ENCODE peak calls at places on chromosomes 2 and 18, in eight cellular contexts. V, Z, T, I, K, D, M and X are unnamed samples.

GRCh38 chr2:37026050-37026449 is 58.1 kb downstream of the HEATR5B start:
- DNase-seq in T (no peak), I (no peak), D (no peak), K (peak; percentile 4), V (peak; percentile 2), M (peak; percentile 25), Z (no peak), X (no peak)

GRCh38 chr2:241820625-241821384 is 11.8 kb downstream of the NEU4 start:
- DNase-seq in Z (no peak), V (no peak), T (peak; percentile 30), M (no peak), K (no peak), D (no peak), I (peak; percentile 41), X (no peak)

GRCh38 chr2:74528600-74529356 is 728 bp downstream of the AUP1 start:
- DNase-seq in D (no peak), V (no peak), Z (no peak), M (peak; percentile 45), T (no peak), K (no peak), I (no peak), X (no peak)

GRCh38 chr18:9691235-9691634 is 16.9 kb upstream of the RAB31 start:
- DNase-seq in M (no peak), D (no peak), I (no peak), K (no peak), V (no peak), T (no peak), Z (no peak), X (no peak)

GRCh38 chr18:41899535-41899934 is 55.5 kb upstream of the PIK3C3 start:
- DNase-seq in Z (no peak), M (no peak), D (no peak), V (peak; percentile 8), I (no peak), K (peak; percentile 8), T (no peak), X (no peak)

GRCh38 chr2:215624423-215624829 is 188.6 kb upstream of the FN1 start:
- DNase-seq in D (no peak), V (peak; percentile 25), I (no peak), Z (no peak), M (no peak), K (peak; percentile 99), T (peak; percentile 54), X (no peak)

GRCh38 chr2:28394331-28394877 is 1.7 kb downstream of the FOSL2 start:
- DNase-seq in Z (no peak), D (no peak), K (peak; percentile 65), M (no peak), V (no peak), T (peak; percentile 75), I (peak; percentile 74), X (no peak)

GRCh38 chr2:159755788-159756187 is 42.2 kb downstream of the CD302 start:
- DNase-seq in T (no peak), I (no peak), D (peak; percentile 43), K (peak; percentile 44), M (no peak), Z (no peak), V (peak; percentile 88), X (no peak)

GRCh38 chr2:47666332-47666731 is 116.6 kb upstream of the MSH6 start:
- DNase-seq in I (no peak), D (no peak), K (no peak), T (no peak), Z (no peak), M (no peak), V (no peak), X (no peak)

GRCh38 chr18:3283908-3284307 is 22.0 kb downstream of the MYL12B start:
- DNase-seq in V (no peak), T (no peak), Z (no peak), M (no peak), K (no peak), D (no peak), I (no peak), X (no peak)

GRCh38 chr2:119024152-119024551 is 82.2 kb downstream of the MARCO start:
- DNase-seq in M (no peak), I (no peak), D (no peak), V (no peak), Z (no peak), T (no peak), K (no peak), X (no peak)

GRCh38 chr2:157404363-157404762 is 39.5 kb downstream of the CYTIP start:
- DNase-seq in I (no peak), T (peak; percentile 24), M (peak; percentile 93), Z (no peak), D (no peak), K (peak; percentile 44), V (peak; percentile 8), X (no peak)

GRCh38 chr2:74371421-74371820 is 8.7 kb downstream of the DCTN1 start:
- DNase-seq in D (no peak), M (no peak), I (no peak), K (no peak), T (no peak), Z (no peak), V (no peak), X (no peak)

GRCh38 chr2:85797959-85798358 is 44.2 kb downstream of the ATOH8 start:
- DNase-seq in K (peak; percentile 71), M (no peak), V (no peak), T (no peak), D (no peak), Z (no peak), I (no peak), X (no peak)

GRCh38 chr2:19352946-19353720 is 5.3 kb downstream of the OSR1 start:
- DNase-seq in Z (no peak), I (no peak), D (no peak), K (no peak), T (no peak), M (no peak), V (no peak), X (no peak)

GRCh38 chr2:172397136-172397825 is 30.1 kb upstream of the ITGA6 start:
- DNase-seq in D (no peak), M (no peak), Z (no peak), V (no peak), I (peak; percentile 53), K (no peak), T (no peak), X (no peak)

GRCh38 chr2:39394427-39395002 is 42.6 kb downstream of the MAP4K3 start:
- DNase-seq in T (no peak), I (no peak), V (no peak), Z (no peak), K (no peak), D (no peak), M (no peak), X (no peak)

GRCh38 chr2:194271283-194271961 is 1385.6 kb upstream of the SLC39A10 start:
- DNase-seq in T (no peak), K (no peak), V (no peak), D (no peak), I (no peak), M (no peak), Z (no peak), X (no peak)

GRCh38 chr2:3151153-3151918 is 226.3 kb downstream of the EIPR1 start:
- DNase-seq in Z (no peak), K (no peak), D (no peak), V (no peak), M (peak; percentile 95), I (no peak), T (no peak), X (no peak)

GRCh38 chr2:153287109-153287801 is 191.3 kb downstream of the RPRM start:
- DNase-seq in M (peak; percentile 10), D (no peak), K (no peak), V (no peak), I (no peak), Z (no peak), T (no peak), X (no peak)

GRCh38 chr18:74496508-74497307 is 545 bp downstream of the CNDP2 start:
- DNase-seq in K (peak; percentile 62), Z (no peak), D (no peak), I (peak; percentile 68), M (peak; percentile 17), V (peak; percentile 58), T (peak; percentile 84), X (no peak)

GRCh38 chr2:97966545-97967215 is 29.1 kb downstream of the TMEM131 start:
- DNase-seq in V (peak; percentile 43), Z (no peak), I (no peak), K (peak; percentile 50), D (peak; percentile 35), M (no peak), T (no peak), X (no peak)

GRCh38 chr18:62555135-62555534 is 32.3 kb downstream of the ZCCHC2 start:
- DNase-seq in V (peak; percentile 83), I (no peak), T (no peak), K (peak; percentile 57), M (no peak), Z (no peak), D (peak; percentile 25), X (peak; percentile 47)

GRCh38 chr18:41695441-41695840 is 259.6 kb upstream of the PIK3C3 start:
- DNase-seq in T (no peak), K (no peak), I (no peak), M (no peak), Z (no peak), V (no peak), D (no peak), X (no peak)

GRCh38 chr18:67408240-67408639 is 108.3 kb downstream of the DSEL start:
- DNase-seq in I (no peak), M (no peak), T (no peak), K (peak; percentile 42), D (no peak), V (no peak), Z (no peak), X (no peak)

GRCh38 chr2:123993728-123994323 is 31.3 kb upstream of the CNTNAP5 start:
- DNase-seq in T (no peak), D (peak; percentile 17), V (peak; percentile 57), M (peak; percentile 29), K (peak; percentile 62), I (no peak), Z (no peak), X (peak; percentile 4)

GRCh38 chr2:120397362-120397811 is 51.5 kb downstream of the INHBB start:
- DNase-seq in D (no peak), Z (no peak), I (peak; percentile 91), T (no peak), M (no peak), V (peak; percentile 30), K (no peak), X (no peak)

GRCh38 chr2:224033601-224034000 is 5.5 kb downstream of the SERPINE2 start:
- DNase-seq in V (no peak), M (no peak), T (no peak), I (no peak), Z (no peak), K (no peak), D (no peak), X (no peak)